ENCODE peak calls at places on chromosomes 16 and 17, in seven cellular contexts. P, C, D, G, L, U and S are unnamed samples. For H3K27me3 and H3K36me3, the result is how much of the 10 kb centered on the place peaks cover.

GRCh38 chr17:66637491-66637890 is 197.4 kb upstream of the CACNG5 start:
- DNase-seq in P (no peak), C (no peak), D (no peak), G (no peak), L (no peak), U (no peak), S (no peak)

GRCh38 chr17:17628388-17629008 is 37.0 kb upstream of the PEMT start:
- DNase-seq in P (no peak), C (no peak), D (no peak), G (no peak), L (no peak), U (no peak), S (peak)

GRCh38 chr17:8300629-8301242 is 5.5 kb upstream of the SLC25A35 start:
- DNase-seq in P (no peak), C (no peak), D (peak), G (peak), L (peak), U (peak), S (peak)

GRCh38 chr17:70859829-70860228 is 690.5 kb downstream of the KCNJ2 start:
- DNase-seq in P (no peak), C (no peak), D (no peak), G (peak), L (no peak), U (no peak), S (no peak)

GRCh38 chr17:6603746-6604325 is 36.7 kb downstream of the KIAA0753 start:
- DNase-seq in P (no peak), C (peak), D (no peak), G (peak), L (no peak), U (peak), S (peak)

GRCh38 chr16:12158428-12158827 is 181.9 kb downstream of the SNX29 start:
- DNase-seq in P (no peak), C (no peak), D (no peak), G (peak), L (no peak), U (no peak), S (no peak)

GRCh38 chr16:77171750-77172635 is 19.0 kb upstream of the MON1B start:
- DNase-seq in P (no peak), C (no peak), D (no peak), G (peak), L (peak), U (peak), S (no peak)

GRCh38 chr17:27832851-27833250 is 32.5 kb upstream of the NOS2 start:
- DNase-seq in P (no peak), C (no peak), D (no peak), G (no peak), L (no peak), U (no peak), S (no peak)

GRCh38 chr17:51955245-51955644 is 203.3 kb downstream of the CA10 start:
- DNase-seq in P (no peak), C (no peak), D (no peak), G (no peak), L (no peak), U (no peak), S (no peak)

GRCh38 chr16:86806838-86807351 is 228.5 kb downstream of the FOXL1 start:
- DNase-seq in P (no peak), C (no peak), D (no peak), G (peak), L (no peak), U (no peak), S (no peak)
- H3K27me3 ChIP-seq in P (half or more), C (under half), D (under half), G (under half), L (under half), U (under half), S (under half)

DNA sequence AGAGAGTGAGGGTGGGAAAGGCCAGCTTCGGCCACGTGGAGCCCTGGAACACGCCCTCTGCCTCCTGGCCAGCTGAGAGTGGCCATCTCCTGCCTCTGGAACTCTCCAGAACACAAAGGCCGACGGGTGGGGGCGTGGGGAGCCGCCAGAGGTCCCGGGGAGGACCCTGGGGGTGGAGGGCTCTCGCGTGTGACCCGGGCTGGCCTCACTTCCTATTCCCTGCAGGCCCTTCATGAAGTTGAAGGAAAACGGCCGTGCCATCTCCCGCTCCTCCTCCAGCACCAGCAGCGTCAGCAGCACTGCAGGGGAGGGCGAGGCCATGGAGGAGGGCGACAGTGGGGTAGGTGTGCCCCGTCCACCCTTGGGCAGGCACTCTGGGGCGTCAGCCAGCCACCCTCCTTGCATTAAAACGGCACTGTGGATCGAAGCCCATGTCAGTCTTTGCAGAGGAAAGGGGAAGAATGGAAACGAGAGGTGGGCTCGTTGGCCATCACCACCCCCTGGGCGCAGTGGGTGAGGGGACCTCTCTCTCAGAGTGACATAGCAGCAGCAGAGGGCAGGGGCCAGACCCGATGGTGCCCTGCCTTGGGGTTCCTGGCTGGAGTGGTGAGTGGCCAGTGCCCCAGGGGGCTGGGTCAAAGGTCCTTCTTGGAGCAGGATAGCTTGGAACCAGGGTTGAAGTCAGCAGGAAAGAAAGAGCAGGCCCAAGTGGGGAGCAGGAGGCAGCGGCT is 37.1 kb downstream of the OR1D5 start:
- DNase-seq in P (no peak), C (no peak), D (peak), G (no peak), L (no peak), U (no peak), S (no peak)
- H3K36me3 ChIP-seq in P (under half), C (under half), D (under half), G (under half), L (under half), U (under half), S (half or more)

GRCh38 chr17:21239680-21240374 is 13.4 kb downstream of the NATD1 start:
- DNase-seq in P (no peak), C (no peak), D (no peak), G (peak), L (peak), U (no peak), S (no peak)

GRCh38 chr17:21241564-21241963 is 11.6 kb downstream of the NATD1 start:
- DNase-seq in P (no peak), C (no peak), D (no peak), G (no peak), L (no peak), U (no peak), S (no peak)

GRCh38 chr17:21242026-21242700 is 11.0 kb downstream of the NATD1 start:
- DNase-seq in P (no peak), C (no peak), D (no peak), G (no peak), L (no peak), U (no peak), S (no peak)

GRCh38 chr17:21242780-21243515 is 10.3 kb downstream of the NATD1 start:
- DNase-seq in P (no peak), C (no peak), D (no peak), G (no peak), L (no peak), U (no peak), S (no peak)

GRCh38 chr17:21240375-21241055 is 12.7 kb downstream of the NATD1 start:
- DNase-seq in P (no peak), C (no peak), D (no peak), G (no peak), L (no peak), U (no peak), S (no peak)
- TF ChIP-seq POLR2A in P (no peak), C (no peak), D (no peak), G (no peak), L (no peak), U (no peak), S (no peak)

GRCh38 chr16:49849709-49850108 is 6.2 kb downstream of the ZNF423 start:
- DNase-seq in P (no peak), C (no peak), D (no peak), G (no peak), L (no peak), U (no peak), S (no peak)
- H3K27me3 ChIP-seq in P (under half), C (under half), D (under half), G (under half), L (under half), U (under half), S (under half)